ENCODE peak calls at places on chromosomes 4 and X, in six cellular contexts. B is transverse colon, H is HCT116, M is bronchial epithelial cell, G is uterus, T is cardiac muscle cell. X is an unnamed sample.

GRCh38 chr4:54659213-54660144 is 1.7 kb downstream of the KIT start:
- DNase-seq in M (no peak), B (no peak), H (no peak), T (peak), G (no peak), X (no peak)

GRCh38 chr4:26452565-26453531 is 37.4 kb downstream of the CCKAR start:
- DNase-seq in H (no peak), T (no peak), B (no peak), M (peak), G (no peak), X (no peak)

GRCh38 chr4:170705907-170706306 is 616.2 kb upstream of the AADAT start:
- DNase-seq in H (no peak), M (no peak), B (no peak), T (no peak), G (no peak), X (peak)

GRCh38 chr4:37528161-37528560 is 158.0 kb downstream of the RELL1 start:
- DNase-seq in M (peak), T (no peak), G (no peak), H (no peak), B (no peak), X (no peak)

GRCh38 chrX:132564026-132564425 is 75.2 kb upstream of the MBNL3 start:
- DNase-seq in B (no peak), G (no peak), M (no peak), H (no peak), T (no peak), X (no peak)

GRCh38 chr4:33628296-33628695 is 2616.0 kb downstream of the ARAP2 start:
- DNase-seq in H (no peak), T (no peak), M (no peak), G (no peak), B (no peak), X (no peak)

GRCh38 chr4:150853882-150854281 is 161.2 kb downstream of the LRBA start:
- DNase-seq in G (no peak), H (no peak), T (no peak), B (no peak), M (no peak), X (no peak)

GRCh38 chr4:19809989-19810388 is 441.7 kb upstream of the SLIT2 start:
- DNase-seq in G (no peak), T (no peak), B (no peak), M (no peak), H (no peak), X (no peak)

GRCh38 chr4:6732441-6733357 is 16.7 kb downstream of the BLOC1S4 start:
- DNase-seq in M (peak), G (peak), T (peak), B (peak), H (peak), X (no peak)

DNA sequence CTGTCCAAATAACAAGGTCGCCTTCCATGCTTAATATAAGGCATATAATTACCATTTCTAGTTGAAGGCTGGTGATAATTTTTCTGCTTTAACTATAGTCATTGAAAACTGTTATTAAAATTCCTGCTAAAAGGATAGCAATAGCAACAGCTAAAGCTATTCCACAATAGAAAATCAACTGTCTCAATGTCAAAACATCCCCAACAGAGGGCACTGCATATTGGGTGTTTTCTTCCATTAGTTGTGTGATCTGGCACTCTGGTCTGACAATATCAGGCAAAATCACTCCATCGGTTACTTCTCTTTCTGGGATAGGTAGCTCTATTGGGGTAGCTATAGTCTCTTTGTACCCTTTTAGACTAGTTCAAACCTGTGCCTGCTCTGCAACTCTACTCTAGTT is 53.5 kb downstream of the TMPRSS11F start:
- DNase-seq in G (no peak), B (no peak), T (no peak), H (no peak), M (peak), X (no peak)
- TF ChIP-seq CTCF in G (no peak), B (no peak), T (no peak), H (peak), M (peak), X (no peak)

DNA sequence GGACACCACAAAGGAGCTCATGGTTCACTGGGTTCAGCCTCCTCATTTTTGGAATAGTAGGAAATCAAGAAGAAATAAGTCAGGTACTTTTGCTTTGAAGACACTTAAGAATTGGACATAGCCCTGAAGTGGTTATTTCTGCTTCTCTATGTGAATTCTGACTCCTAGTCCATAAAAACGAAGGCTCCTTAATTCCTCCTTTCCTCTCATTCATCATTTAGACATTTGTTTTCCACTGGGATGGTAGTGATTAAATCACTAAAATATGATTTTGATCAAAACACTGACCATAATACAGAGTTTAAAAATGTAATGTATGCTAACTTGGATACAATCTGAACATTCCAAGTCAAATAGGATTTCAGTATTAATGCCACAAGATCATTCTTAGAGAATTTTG is 34.7 kb upstream of the CYP2U1 start:
- DNase-seq in M (no peak), B (no peak), T (no peak), G (no peak), H (no peak), X (no peak)
- H3K4me3 ChIP-seq in M (no peak), B (no peak), T (no peak), G (no peak), H (peak), X (no peak)

GRCh38 chr4:97457253-97457652 is 686.0 kb downstream of the STPG2 start:
- DNase-seq in G (no peak), T (no peak), M (no peak), B (no peak), H (no peak), X (no peak)
- TF ChIP-seq CTCF in G (no peak), T (no peak), M (no peak), B (no peak), H (no peak), X (no peak)

GRCh38 chrX:47158781-47159180 is 13.8 kb downstream of the RBM10 start:
- DNase-seq in B (no peak), T (no peak), G (no peak), H (no peak), M (no peak), X (no peak)
- H3K4me3 ChIP-seq in B (no peak), T (no peak), G (no peak), H (no peak), M (no peak), X (no peak)

X was measured in GM12865.